ENCODE peak calls at places on chromosomes 13 and 19, in four cellular contexts. One of them, this sample, is unnamed.

GRCh38 chr19:18251587-18252369 is 22.5 kb downstream of the IQCN start:
- DNase-seq in IMR-90: peak
- DNase-seq in H9: peak
- DNase-seq in H1: peak
- DNase-seq in this sample: peak

GRCh38 chr13:112450567-112451240 is 74.5 kb downstream of the SPACA7 start:
- DNase-seq in H1: no peak
- DNase-seq in IMR-90: no peak
- DNase-seq in H9: no peak
- DNase-seq in this sample: no peak

GRCh38 chr19:54389556-54389955 is 24.8 kb upstream of the LAIR1 start:
- DNase-seq in H9: no peak
- DNase-seq in IMR-90: no peak
- DNase-seq in H1: no peak
- DNase-seq in this sample: no peak

GRCh38 chr13:47798194-47798593 is 202.9 kb downstream of the SUCLA2 start:
- DNase-seq in H1: no peak
- DNase-seq in H9: no peak
- DNase-seq in IMR-90: no peak
- DNase-seq in this sample: no peak

GRCh38 chr19:58170860-58171259 is 12.0 kb upstream of the ZNF274 start:
- DNase-seq in H1: no peak
- DNase-seq in H9: no peak
- DNase-seq in IMR-90: peak
- DNase-seq in this sample: no peak

GRCh38 chr13:101661839-101662238 is 209.4 kb downstream of the ITGBL1 start:
- DNase-seq in H9: no peak
- DNase-seq in H1: no peak
- DNase-seq in IMR-90: no peak
- DNase-seq in this sample: no peak

GRCh38 chr19:46015961-46016425 is 6.9 kb downstream of the PGLYRP1 start:
- DNase-seq in IMR-90: no peak
- DNase-seq in H1: no peak
- DNase-seq in H9: no peak
- DNase-seq in this sample: no peak

GRCh38 chr19:944171-944567 is 18.3 kb downstream of the ARID3A start:
- DNase-seq in IMR-90: no peak
- DNase-seq in H9: no peak
- DNase-seq in H1: no peak
- DNase-seq in this sample: no peak

GRCh38 chr13:114096031-114096485 is 36.4 kb downstream of the RASA3 start:
- DNase-seq in IMR-90: no peak
- DNase-seq in H1: no peak
- DNase-seq in H9: no peak
- DNase-seq in this sample: no peak

GRCh38 chr13:42615691-42616090 is 41.7 kb downstream of the TNFSF11 start:
- DNase-seq in H1: no peak
- DNase-seq in IMR-90: peak
- DNase-seq in H9: no peak
- DNase-seq in this sample: no peak

GRCh38 chr13:49053899-49054298 is 78.2 kb downstream of the FNDC3A start:
- DNase-seq in H1: no peak
- DNase-seq in H9: no peak
- DNase-seq in IMR-90: no peak
- DNase-seq in this sample: no peak

GRCh38 chr13:113926301-113926761 is 47.5 kb downstream of the C13orf46 start:
- DNase-seq in H1: no peak
- DNase-seq in H9: peak
- DNase-seq in IMR-90: peak
- DNase-seq in this sample: no peak

GRCh38 chr13:97234742-97235141 is 12.6 kb downstream of the MBNL2 start:
- DNase-seq in H9: no peak
- DNase-seq in IMR-90: no peak
- DNase-seq in H1: no peak
- DNase-seq in this sample: no peak

GRCh38 chr19:18504886-18505610 is 16.8 kb downstream of the ELL start:
- DNase-seq in IMR-90: no peak
- DNase-seq in H9: no peak
- DNase-seq in H1: no peak
- DNase-seq in this sample: no peak

GRCh38 chr13:43472344-43472743 is 314.4 kb downstream of the ENOX1 start:
- DNase-seq in IMR-90: no peak
- DNase-seq in H1: no peak
- DNase-seq in H9: no peak
- DNase-seq in this sample: no peak

GRCh38 chr19:41869374-41869955 is 7.6 kb upstream of the CD79A start:
- DNase-seq in H1: no peak
- DNase-seq in IMR-90: no peak
- DNase-seq in H9: no peak
- DNase-seq in this sample: no peak

GRCh38 chr13:66312312-66313087 is 917.6 kb downstream of the PCDH9 start:
- DNase-seq in IMR-90: peak
- DNase-seq in H1: no peak
- DNase-seq in H9: no peak
- DNase-seq in this sample: no peak

GRCh38 chr19:46766569-46767317 is 20.5 kb upstream of the STRN4 start:
- DNase-seq in H1: no peak
- DNase-seq in IMR-90: no peak
- DNase-seq in H9: peak
- DNase-seq in this sample: peak

GRCh38 chr13:46071590-46072249 is 19.2 kb upstream of the ZC3H13 start:
- DNase-seq in H9: peak
- DNase-seq in IMR-90: no peak
- DNase-seq in H1: no peak
- DNase-seq in this sample: peak

GRCh38 chr19:11963566-11964355 is 1.1 kb upstream of the ZNF763 start:
- DNase-seq in H9: peak
- DNase-seq in H1: peak
- DNase-seq in IMR-90: peak
- DNase-seq in this sample: peak

GRCh38 chr19:44308011-44308410 is 3.2 kb upstream of the ZNF235 start:
- DNase-seq in H9: no peak
- DNase-seq in IMR-90: no peak
- DNase-seq in H1: no peak
- DNase-seq in this sample: no peak

GRCh38 chr19:33621811-33622504 is at the start of gene CHST8:
- DNase-seq in H9: peak
- DNase-seq in IMR-90: no peak
- DNase-seq in H1: no peak
- DNase-seq in this sample: peak

GRCh38 chr19:16025108-16026101 is 50.9 kb upstream of the TPM4 start:
- DNase-seq in H9: peak
- DNase-seq in H1: no peak
- DNase-seq in IMR-90: peak
- DNase-seq in this sample: peak

GRCh38 chr19:6018786-6019185 is 40.8 kb upstream of the RANBP3 start:
- DNase-seq in H1: peak
- DNase-seq in H9: peak
- DNase-seq in IMR-90: no peak
- DNase-seq in this sample: peak

GRCh38 chr13:113820813-113821651 is 42.8 kb downstream of the GAS6 start:
- DNase-seq in H9: no peak
- DNase-seq in H1: no peak
- DNase-seq in IMR-90: peak
- DNase-seq in this sample: no peak

GRCh38 chr13:111882351-111882750 is 184.6 kb upstream of the SOX1 start:
- DNase-seq in IMR-90: no peak
- DNase-seq in H9: no peak
- DNase-seq in H1: no peak
- DNase-seq in this sample: no peak

GRCh38 chr19:52946322-52947310 is 16.1 kb downstream of the ZNF816 start:
- DNase-seq in IMR-90: peak
- DNase-seq in H1: peak
- DNase-seq in H9: peak
- DNase-seq in this sample: peak

GRCh38 chr19:1942934-1943555 is 2.1 kb downstream of the CSNK1G2 start:
- DNase-seq in H9: no peak
- DNase-seq in H1: no peak
- DNase-seq in IMR-90: no peak
- DNase-seq in this sample: no peak

GRCh38 chr13:101325423-101325822 is 90.9 kb downstream of the NALCN start:
- DNase-seq in IMR-90: no peak
- DNase-seq in H9: no peak
- DNase-seq in H1: no peak
- DNase-seq in this sample: no peak

DNA sequence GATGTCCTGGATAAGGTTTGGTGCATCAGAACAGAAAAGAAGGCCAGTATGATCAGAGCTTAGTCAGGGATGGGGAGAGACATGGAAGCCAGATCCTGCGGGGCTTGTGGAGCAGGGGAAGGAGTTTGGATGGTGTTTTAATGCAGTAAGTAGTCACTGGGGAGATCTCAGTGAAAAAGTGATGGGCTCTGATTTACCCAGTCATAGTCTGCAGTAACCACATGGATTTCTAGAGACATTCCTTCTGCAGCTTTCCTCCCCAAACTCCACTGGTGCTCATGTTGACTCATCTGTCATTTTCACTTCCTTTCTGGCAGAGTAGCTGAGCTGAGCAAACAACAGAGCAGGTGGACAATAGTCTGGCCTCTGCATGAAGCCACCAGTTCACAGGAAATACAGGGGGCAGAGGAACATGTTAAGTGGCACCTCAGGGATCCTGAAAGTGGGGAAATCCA is 144.1 kb downstream of the DPF1 start:
- DNase-seq in IMR-90: peak
- DNase-seq in H9: no peak
- DNase-seq in H1: no peak
- DNase-seq in this sample: peak
- H4K8ac ChIP-seq in IMR-90: no peak
- H4K8ac ChIP-seq in H9: no peak
- H4K8ac ChIP-seq in H1: no peak
- H4K8ac ChIP-seq in this sample: no peak

GRCh38 chr13:27622102-27622820 is 569 bp downstream of the POLR1D start:
- DNase-seq in IMR-90: peak
- DNase-seq in H1: no peak
- DNase-seq in H9: no peak
- DNase-seq in this sample: no peak

GRCh38 chr13:27621116-27621365 is 651 bp upstream of the POLR1D start:
- DNase-seq in IMR-90: no peak
- DNase-seq in H9: no peak
- DNase-seq in H1: no peak
- DNase-seq in this sample: no peak

GRCh38 chr13:27621366-27622101 is at the start of gene POLR1D:
- DNase-seq in H1: peak
- DNase-seq in H9: peak
- DNase-seq in IMR-90: peak
- DNase-seq in this sample: peak

GRCh38 chr13:27624071-27624470 is 2.4 kb downstream of the POLR1D start:
- DNase-seq in H1: no peak
- DNase-seq in IMR-90: no peak
- DNase-seq in H9: no peak
- DNase-seq in this sample: no peak

GRCh38 chr13:27622881-27623280 is 1.2 kb downstream of the POLR1D start:
- DNase-seq in H9: no peak
- DNase-seq in IMR-90: no peak
- DNase-seq in H1: no peak
- DNase-seq in this sample: no peak
- H3K56ac ChIP-seq in H9: no peak
- H3K56ac ChIP-seq in IMR-90: no peak
- H3K56ac ChIP-seq in H1: no peak
- H3K56ac ChIP-seq in this sample: no peak

GRCh38 chr19:40641306-40641705 is 40.1 kb downstream of the LTBP4 start:
- DNase-seq in IMR-90: no peak
- DNase-seq in H1: no peak
- DNase-seq in H9: no peak
- DNase-seq in this sample: no peak
- H4K8ac ChIP-seq in IMR-90: peak
- H4K8ac ChIP-seq in H1: no peak
- H4K8ac ChIP-seq in H9: no peak
- H4K8ac ChIP-seq in this sample: no peak

GRCh38 chr13:27065582-27065981 is 106.0 kb downstream of the USP12 start:
- DNase-seq in IMR-90: no peak
- DNase-seq in H9: no peak
- DNase-seq in H1: no peak
- DNase-seq in this sample: no peak
- H3K56ac ChIP-seq in IMR-90: no peak
- H3K56ac ChIP-seq in H9: no peak
- H3K56ac ChIP-seq in H1: no peak
- H3K56ac ChIP-seq in this sample: no peak

GRCh38 chr19:7650148-7650547 is 13.2 kb downstream of the STXBP2 start:
- DNase-seq in H9: no peak
- DNase-seq in H1: no peak
- DNase-seq in IMR-90: no peak
- DNase-seq in this sample: no peak

GRCh38 chr19:7648265-7649014 is 11.5 kb downstream of the STXBP2 start:
- DNase-seq in H9: no peak
- DNase-seq in IMR-90: no peak
- DNase-seq in H1: no peak
- DNase-seq in this sample: no peak

GRCh38 chr19:7655581-7655980 is 13.3 kb upstream of the RETN start:
- DNase-seq in IMR-90: no peak
- DNase-seq in H9: no peak
- DNase-seq in H1: no peak
- DNase-seq in this sample: no peak

GRCh38 chr19:7654401-7654800 is 14.4 kb upstream of the RETN start:
- DNase-seq in H9: no peak
- DNase-seq in IMR-90: peak
- DNase-seq in H1: no peak
- DNase-seq in this sample: no peak

GRCh38 chr19:7652061-7652641 is 15.2 kb downstream of the STXBP2 start:
- DNase-seq in IMR-90: peak
- DNase-seq in H9: peak
- DNase-seq in H1: peak
- DNase-seq in this sample: peak
- H4K8ac ChIP-seq in IMR-90: no peak
- H4K8ac ChIP-seq in H9: no peak
- H4K8ac ChIP-seq in H1: no peak
- H4K8ac ChIP-seq in this sample: no peak

GRCh38 chr19:3623716-3624115 is 2.9 kb downstream of the CACTIN start:
- DNase-seq in H1: no peak
- DNase-seq in IMR-90: no peak
- DNase-seq in H9: no peak
- DNase-seq in this sample: no peak
- H3K56ac ChIP-seq in H1: no peak
- H3K56ac ChIP-seq in IMR-90: no peak
- H3K56ac ChIP-seq in H9: no peak
- H3K56ac ChIP-seq in this sample: no peak

DNA sequence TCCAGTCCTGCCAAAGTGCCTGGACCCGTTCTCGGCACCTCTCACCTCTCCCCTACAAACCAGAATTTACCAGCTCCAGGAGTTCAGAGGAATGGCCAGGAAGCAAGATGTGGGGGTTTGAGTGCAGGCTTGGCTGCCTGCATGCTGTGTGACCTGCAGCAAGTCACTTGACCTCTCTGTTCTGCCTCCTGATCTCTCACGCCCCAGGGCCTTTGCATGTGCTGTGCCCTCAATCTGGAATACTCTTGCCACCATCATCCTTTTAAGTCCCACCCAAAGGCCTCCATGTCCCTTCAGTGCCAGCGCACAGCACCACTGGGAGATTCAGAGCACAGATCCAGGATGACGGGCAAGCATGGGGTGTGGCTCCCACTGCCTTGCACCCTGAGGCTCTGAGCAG is 43.4 kb downstream of the MYO9B start:
- DNase-seq in H9: no peak
- DNase-seq in H1: no peak
- DNase-seq in IMR-90: no peak
- DNase-seq in this sample: no peak
- H4K8ac ChIP-seq in H9: no peak
- H4K8ac ChIP-seq in H1: no peak
- H4K8ac ChIP-seq in IMR-90: no peak
- H4K8ac ChIP-seq in this sample: no peak